ENCODE peak calls at places on chromosomes 7 and 10, in six cellular contexts. One of them, this sample, is unnamed.

GRCh38 chr7:55177589-55178261 is 158.9 kb downstream of the EGFR start:
- DNase-seq in brain microvascular endothelial cell: peak; percentile 50
- DNase-seq in PC-9: no peak
- DNase-seq in A549: no peak
- DNase-seq in IMR-90: no peak
- DNase-seq in MCF 10A: no peak
- DNase-seq in this sample: no peak

GRCh38 chr10:7887417-7887816 is 69.1 kb downstream of the TAF3 start:
- DNase-seq in PC-9: no peak
- DNase-seq in IMR-90: peak; percentile 82
- DNase-seq in MCF 10A: no peak
- DNase-seq in A549: no peak
- DNase-seq in brain microvascular endothelial cell: peak; percentile 68
- DNase-seq in this sample: no peak

GRCh38 chr7:25385731-25386136 is 157.4 kb upstream of the NPVF start:
- DNase-seq in MCF 10A: no peak
- DNase-seq in IMR-90: no peak
- DNase-seq in A549: no peak
- DNase-seq in brain microvascular endothelial cell: no peak
- DNase-seq in PC-9: no peak
- DNase-seq in this sample: no peak

GRCh38 chr10:22849077-22849810 is 78.6 kb upstream of the ARMC3 start:
- DNase-seq in IMR-90: no peak
- DNase-seq in brain microvascular endothelial cell: peak; percentile 22
- DNase-seq in PC-9: no peak
- DNase-seq in A549: no peak
- DNase-seq in MCF 10A: peak; percentile 7
- DNase-seq in this sample: peak; percentile 52

GRCh38 chr7:100091411-100092181 is 2.8 kb downstream of the COPS6 start:
- DNase-seq in A549: no peak
- DNase-seq in PC-9: peak; percentile 41
- DNase-seq in IMR-90: peak; percentile 37
- DNase-seq in MCF 10A: no peak
- DNase-seq in brain microvascular endothelial cell: peak; percentile 35
- DNase-seq in this sample: no peak

GRCh38 chr7:66883716-66884115 is 37.3 kb upstream of the TMEM248 start:
- DNase-seq in MCF 10A: peak; percentile 8
- DNase-seq in A549: no peak
- DNase-seq in PC-9: no peak
- DNase-seq in brain microvascular endothelial cell: no peak
- DNase-seq in IMR-90: peak; percentile 77
- DNase-seq in this sample: no peak

GRCh38 chr7:23222439-23223045 is 24.0 kb upstream of the GPNMB start:
- DNase-seq in MCF 10A: no peak
- DNase-seq in PC-9: no peak
- DNase-seq in brain microvascular endothelial cell: no peak
- DNase-seq in IMR-90: no peak
- DNase-seq in A549: no peak
- DNase-seq in this sample: peak; percentile 25

GRCh38 chr7:101237206-101238067 is at the start of gene CLDN15:
- DNase-seq in MCF 10A: no peak
- DNase-seq in A549: no peak
- DNase-seq in PC-9: no peak
- DNase-seq in IMR-90: peak; percentile 61
- DNase-seq in brain microvascular endothelial cell: peak; percentile 38
- DNase-seq in this sample: no peak

GRCh38 chr10:59538623-59539022 is 171.0 kb downstream of the SLC16A9 start:
- DNase-seq in MCF 10A: no peak
- DNase-seq in brain microvascular endothelial cell: no peak
- DNase-seq in IMR-90: no peak
- DNase-seq in A549: no peak
- DNase-seq in PC-9: no peak
- DNase-seq in this sample: no peak

GRCh38 chr10:125107166-125107949 is 53.0 kb downstream of the CTBP2 start:
- DNase-seq in PC-9: no peak
- DNase-seq in brain microvascular endothelial cell: no peak
- DNase-seq in A549: no peak
- DNase-seq in MCF 10A: no peak
- DNase-seq in IMR-90: no peak
- DNase-seq in this sample: no peak

GRCh38 chr7:55120501-55121198 is 101.8 kb downstream of the EGFR start:
- DNase-seq in PC-9: peak; percentile 98
- DNase-seq in IMR-90: peak; percentile 90
- DNase-seq in A549: no peak
- DNase-seq in brain microvascular endothelial cell: no peak
- DNase-seq in MCF 10A: peak; percentile 69
- DNase-seq in this sample: no peak

GRCh38 chr10:17287151-17287550 is 59.1 kb downstream of the VIM start:
- DNase-seq in PC-9: no peak
- DNase-seq in MCF 10A: no peak
- DNase-seq in A549: no peak
- DNase-seq in brain microvascular endothelial cell: no peak
- DNase-seq in IMR-90: no peak
- DNase-seq in this sample: no peak

GRCh38 chr10:91391915-91392314 is 18.2 kb upstream of the HECTD2 start:
- DNase-seq in A549: no peak
- DNase-seq in IMR-90: no peak
- DNase-seq in MCF 10A: no peak
- DNase-seq in PC-9: no peak
- DNase-seq in brain microvascular endothelial cell: no peak
- DNase-seq in this sample: no peak

GRCh38 chr10:50919010-50919409 is 33.6 kb upstream of the A1CF start:
- DNase-seq in A549: no peak
- DNase-seq in brain microvascular endothelial cell: no peak
- DNase-seq in IMR-90: peak; percentile 0
- DNase-seq in MCF 10A: peak; percentile 29
- DNase-seq in PC-9: no peak
- DNase-seq in this sample: no peak

GRCh38 chr10:61903991-61904350 is 2.5 kb downstream of the ARID5B start:
- DNase-seq in PC-9: peak; percentile 58
- DNase-seq in A549: no peak
- DNase-seq in MCF 10A: no peak
- DNase-seq in IMR-90: peak; percentile 19
- DNase-seq in brain microvascular endothelial cell: no peak
- DNase-seq in this sample: no peak

GRCh38 chr7:131538071-131538790 is 18.2 kb downstream of the PODXL start:
- DNase-seq in A549: no peak
- DNase-seq in PC-9: peak; percentile 97
- DNase-seq in IMR-90: peak; percentile 23
- DNase-seq in MCF 10A: peak; percentile 43
- DNase-seq in brain microvascular endothelial cell: no peak
- DNase-seq in this sample: peak; percentile 58

GRCh38 chr10:77267703-77268630 is 369.6 kb downstream of the KCNMA1 start:
- DNase-seq in A549: no peak
- DNase-seq in IMR-90: peak; percentile 65
- DNase-seq in brain microvascular endothelial cell: peak; percentile 77
- DNase-seq in PC-9: no peak
- DNase-seq in MCF 10A: no peak
- DNase-seq in this sample: no peak

GRCh38 chr7:128270799-128271411 is 29.8 kb downstream of the LEP start:
- DNase-seq in IMR-90: no peak
- DNase-seq in A549: no peak
- DNase-seq in PC-9: no peak
- DNase-seq in brain microvascular endothelial cell: no peak
- DNase-seq in MCF 10A: no peak
- DNase-seq in this sample: no peak

GRCh38 chr10:48507933-48508830 is 96.7 kb downstream of the ARHGAP22 start:
- DNase-seq in brain microvascular endothelial cell: no peak
- DNase-seq in MCF 10A: peak; percentile 36
- DNase-seq in PC-9: no peak
- DNase-seq in A549: no peak
- DNase-seq in IMR-90: no peak
- DNase-seq in this sample: no peak

GRCh38 chr7:90655566-90655965 is 59.4 kb downstream of the CDK14 start:
- DNase-seq in PC-9: no peak
- DNase-seq in IMR-90: peak; percentile 94
- DNase-seq in A549: no peak
- DNase-seq in MCF 10A: peak; percentile 36
- DNase-seq in brain microvascular endothelial cell: peak; percentile 73
- DNase-seq in this sample: no peak

GRCh38 chr10:97081621-97082235 is 104.0 kb downstream of the SLIT1 start:
- DNase-seq in PC-9: no peak
- DNase-seq in A549: peak; percentile 71
- DNase-seq in IMR-90: peak; percentile 50
- DNase-seq in MCF 10A: peak; percentile 73
- DNase-seq in brain microvascular endothelial cell: peak; percentile 32
- DNase-seq in this sample: peak; percentile 59

GRCh38 chr10:27360581-27361172 is 120.1 kb upstream of the ACBD5 start:
- DNase-seq in brain microvascular endothelial cell: peak; percentile 75
- DNase-seq in MCF 10A: peak; percentile 88
- DNase-seq in PC-9: no peak
- DNase-seq in A549: peak; percentile 54
- DNase-seq in IMR-90: peak; percentile 58
- DNase-seq in this sample: peak; percentile 83
- TF ChIP-seq CTCF in brain microvascular endothelial cell: peak; percentile 97
- TF ChIP-seq CTCF in MCF 10A: peak; percentile 90
- TF ChIP-seq CTCF in PC-9: peak; percentile 69
- TF ChIP-seq CTCF in A549: peak; percentile 94
- TF ChIP-seq CTCF in IMR-90: peak; percentile 68
- TF ChIP-seq CTCF in this sample: peak; percentile 76

GRCh38 chr10:71014021-71014782 is 125.8 kb upstream of the PCBD1 start:
- DNase-seq in A549: no peak
- DNase-seq in brain microvascular endothelial cell: no peak
- DNase-seq in MCF 10A: no peak
- DNase-seq in PC-9: no peak
- DNase-seq in IMR-90: no peak
- DNase-seq in this sample: no peak
- TF ChIP-seq CTCF in A549: no peak
- TF ChIP-seq CTCF in brain microvascular endothelial cell: no peak
- TF ChIP-seq CTCF in MCF 10A: no peak
- TF ChIP-seq CTCF in PC-9: no peak
- TF ChIP-seq CTCF in IMR-90: no peak
- TF ChIP-seq CTCF in this sample: no peak

GRCh38 chr10:93481931-93482834 is at the start of gene MYOF:
- DNase-seq in A549: peak; percentile 87
- DNase-seq in MCF 10A: peak; percentile 89
- DNase-seq in PC-9: peak; percentile 75
- DNase-seq in brain microvascular endothelial cell: peak; percentile 87
- DNase-seq in IMR-90: peak; percentile 93
- DNase-seq in this sample: peak; percentile 73
- TF ChIP-seq CTCF in A549: peak; percentile 63
- TF ChIP-seq CTCF in MCF 10A: peak; percentile 45
- TF ChIP-seq CTCF in PC-9: peak; percentile 43
- TF ChIP-seq CTCF in brain microvascular endothelial cell: peak; percentile 66
- TF ChIP-seq CTCF in IMR-90: peak; percentile 83
- TF ChIP-seq CTCF in this sample: no peak

DNA sequence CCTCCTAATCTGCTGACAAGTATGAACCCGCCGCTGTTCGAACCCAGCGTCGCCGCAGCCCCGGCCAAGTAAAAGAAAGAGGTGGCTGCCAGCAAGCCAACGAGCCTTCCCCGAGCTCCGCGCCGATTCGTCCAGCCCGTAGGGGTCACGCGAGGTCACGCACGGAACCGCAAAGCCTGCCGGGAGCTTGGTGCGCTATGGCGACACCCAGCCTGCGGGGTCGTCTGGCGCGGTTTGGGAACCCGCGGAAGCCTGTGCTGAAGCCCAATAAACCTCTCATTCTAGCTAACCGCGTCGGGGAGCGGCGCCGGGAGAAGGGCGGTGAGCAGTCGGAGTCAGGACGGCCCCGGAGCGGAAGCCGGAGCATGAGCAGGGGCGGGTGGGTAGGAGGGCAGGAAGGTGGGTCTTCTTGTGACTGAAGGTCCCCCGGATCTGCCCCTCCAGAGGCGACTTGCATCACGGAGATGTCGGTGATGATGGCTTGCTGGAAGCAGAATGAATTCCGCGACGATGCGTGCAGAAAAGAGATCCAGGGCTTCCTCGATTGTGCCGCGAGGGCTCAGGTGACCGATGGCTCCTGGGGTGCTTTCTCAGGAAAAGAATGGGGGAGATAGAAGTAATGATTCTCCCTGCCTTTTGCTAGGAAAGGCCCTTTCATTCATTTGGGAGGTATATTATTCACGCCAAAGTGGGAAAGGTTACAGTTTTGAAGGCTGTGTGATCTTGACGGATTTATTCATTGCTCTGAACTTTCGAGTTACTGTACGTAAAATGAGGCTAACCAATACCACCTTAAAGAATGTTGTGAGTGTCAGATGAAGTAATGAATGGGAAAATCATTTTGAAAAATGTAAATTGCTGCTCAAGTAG is at the start of gene CHCHD1:
- DNase-seq in IMR-90: peak; percentile 85
- DNase-seq in A549: peak; percentile 94
- DNase-seq in MCF 10A: peak; percentile 86
- DNase-seq in PC-9: peak; percentile 84
- DNase-seq in brain microvascular endothelial cell: peak; percentile 84
- DNase-seq in this sample: peak; percentile 97
- TF ChIP-seq CTCF in IMR-90: no peak
- TF ChIP-seq CTCF in A549: no peak
- TF ChIP-seq CTCF in MCF 10A: no peak
- TF ChIP-seq CTCF in PC-9: no peak
- TF ChIP-seq CTCF in brain microvascular endothelial cell: no peak
- TF ChIP-seq CTCF in this sample: no peak

DNA sequence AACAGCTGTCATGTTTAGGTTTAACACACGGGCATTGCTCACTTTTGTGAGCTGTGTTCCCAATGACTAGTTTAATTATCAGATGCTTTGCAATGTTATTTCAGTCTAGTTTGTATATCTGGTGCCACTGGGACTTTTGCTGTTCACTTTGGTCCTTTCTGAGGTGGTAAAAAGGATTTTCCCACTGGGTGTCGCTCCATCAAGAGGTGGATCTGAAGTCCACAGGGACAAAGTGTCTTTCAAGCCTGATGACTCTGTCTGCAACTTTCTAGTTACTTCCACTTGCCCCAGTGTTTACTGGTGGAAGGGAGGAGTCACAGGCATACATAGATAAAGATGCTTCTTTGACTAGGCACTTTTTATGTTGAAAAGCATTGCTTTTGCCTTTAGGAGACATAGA is 242.2 kb downstream of the HGF start:
- DNase-seq in A549: no peak
- DNase-seq in IMR-90: no peak
- DNase-seq in PC-9: no peak
- DNase-seq in brain microvascular endothelial cell: no peak
- DNase-seq in MCF 10A: peak; percentile 28
- DNase-seq in this sample: no peak
- TF ChIP-seq CTCF in A549: no peak
- TF ChIP-seq CTCF in IMR-90: no peak
- TF ChIP-seq CTCF in PC-9: no peak
- TF ChIP-seq CTCF in brain microvascular endothelial cell: peak; percentile 4
- TF ChIP-seq CTCF in MCF 10A: no peak
- TF ChIP-seq CTCF in this sample: no peak

This sample was measured in Calu3.